ENCODE peak calls at places on chromosomes 5 and 9, in seven cellular contexts. J is NCI-H460, Y is NCI-H2171 treated with DMSO at 0.1 percent for 48 hours, P is ecto neural progenitor cell, S is fibroblast of mammary gland, U is GM04504, H is left cardiac atrium. I is an unnamed sample.

GRCh38 chr5:82308997-82309670 is 31.0 kb upstream of the RPS23 start:
- DNase-seq in P (no peak), Y (no peak), U (no peak), J (no peak), H (no peak), S (no peak), I (no peak)

GRCh38 chr5:123120197-123120596 is 31.2 kb downstream of the PRDM6 start:
- DNase-seq in H (no peak), S (no peak), P (no peak), J (peak; percentile 19), U (no peak), Y (no peak), I (no peak)

GRCh38 chr5:181127456-181127855 is 3.5 kb downstream of the OR2V1 start:
- DNase-seq in Y (no peak), U (no peak), P (no peak), H (no peak), J (no peak), S (no peak), I (no peak)

GRCh38 chr5:133063965-133064364 is 12.2 kb downstream of the HSPA4 start:
- DNase-seq in S (peak; percentile 27), J (no peak), U (no peak), P (no peak), H (no peak), Y (no peak), I (no peak)

GRCh38 chr5:177043114-177043513 is 20.6 kb downstream of the ZNF346 start:
- DNase-seq in Y (no peak), U (no peak), J (no peak), H (no peak), P (no peak), S (no peak), I (no peak)

GRCh38 chr9:33289501-33289900 is 815 bp upstream of the NFX1 start:
- DNase-seq in U (no peak), P (peak; percentile 47), H (no peak), Y (no peak), S (peak; percentile 22), J (no peak), I (peak; percentile 5)

GRCh38 chr5:132003170-132003744 is 8.2 kb downstream of the ACSL6 start:
- DNase-seq in J (no peak), U (no peak), Y (no peak), H (peak; percentile 35), P (peak; percentile 75), S (no peak), I (no peak)

GRCh38 chr5:180605554-180606214 is 14.4 kb upstream of the SCGB3A1 start:
- DNase-seq in H (no peak), P (peak; percentile 70), U (peak; percentile 6), S (peak; percentile 63), J (peak; percentile 62), Y (no peak), I (peak; percentile 75)

GRCh38 chr5:141623197-141623596 is 4.4 kb upstream of the DIAPH1 start:
- DNase-seq in S (peak; percentile 26), Y (no peak), J (no peak), H (no peak), U (no peak), P (no peak), I (no peak)

GRCh38 chr9:92974161-92974661 is 26.9 kb downstream of the FGD3 start:
- DNase-seq in H (no peak), P (no peak), U (no peak), Y (no peak), S (no peak), J (no peak), I (no peak)

GRCh38 chr5:128082551-128083032 is 974 bp upstream of the SLC12A2 start:
- DNase-seq in U (no peak), J (no peak), P (no peak), S (no peak), H (no peak), Y (no peak), I (no peak)

GRCh38 chr9:79408617-79409016 is 163.1 kb upstream of the TLE4 start:
- DNase-seq in J (no peak), H (no peak), Y (no peak), U (peak; percentile 73), S (no peak), P (no peak), I (peak; percentile 27)

GRCh38 chr9:3857673-3858072 is 331.9 kb upstream of the RFX3 start:
- DNase-seq in Y (no peak), P (no peak), S (peak; percentile 96), J (no peak), U (no peak), H (no peak), I (no peak)

GRCh38 chr5:139027150-139027549 is 152.0 kb upstream of the LRRTM2 start:
- DNase-seq in H (no peak), J (no peak), Y (no peak), S (no peak), U (no peak), P (no peak), I (no peak)

GRCh38 chr5:123012321-123012720 is 24.2 kb downstream of the PPIC start:
- DNase-seq in U (peak; percentile 19), J (no peak), H (no peak), P (no peak), Y (no peak), S (peak; percentile 25), I (peak; percentile 21)

GRCh38 chr5:179296150-179296821 is 49.0 kb downstream of the ADAMTS2 start:
- DNase-seq in U (no peak), H (no peak), P (no peak), J (no peak), S (no peak), Y (no peak), I (no peak)

GRCh38 chr5:114361724-114362196 is at the start of gene KCNN2:
- DNase-seq in Y (peak; percentile 60), P (peak; percentile 93), J (peak; percentile 19), S (peak; percentile 17), U (no peak), H (peak; percentile 81), I (peak; percentile 4)

GRCh38 chr5:44935262-44935661 is 126.5 kb downstream of the MRPS30 start:
- DNase-seq in J (no peak), H (no peak), U (no peak), S (no peak), Y (peak; percentile 40), P (no peak), I (peak; percentile 24)

GRCh38 chr5:58497956-58498942 is 7.0 kb downstream of the GAPT start:
- DNase-seq in S (peak; percentile 51), U (peak; percentile 9), J (peak; percentile 46), H (peak; percentile 30), P (no peak), Y (peak; percentile 33), I (peak; percentile 56)

GRCh38 chr5:34915856-34916192 is 313 bp downstream of the BRIX1 start:
- DNase-seq in S (no peak), Y (no peak), H (no peak), J (no peak), P (no peak), U (no peak), I (no peak)

GRCh38 chr5:149656576-149657182 is 73.4 kb upstream of the PPARGC1B start:
- DNase-seq in S (peak; percentile 47), H (no peak), P (peak; percentile 63), Y (peak; percentile 69), J (peak; percentile 32), U (no peak), I (no peak)

GRCh38 chr9:91416086-91416712 is 7.4 kb downstream of the NFIL3 start:
- DNase-seq in H (no peak), J (no peak), Y (no peak), S (peak; percentile 75), P (no peak), U (no peak), I (peak; percentile 27)

GRCh38 chr9:83981126-83981871 is 694 bp downstream of the RMI1 start:
- DNase-seq in S (peak; percentile 58), J (no peak), U (no peak), P (no peak), Y (peak; percentile 54), H (no peak), I (no peak)

GRCh38 chr5:135235002-135235401 is 164.0 kb downstream of the MACROH2A1 start:
- DNase-seq in Y (no peak), P (no peak), U (no peak), H (no peak), J (no peak), S (no peak), I (no peak)

GRCh38 chr5:83385812-83386211 is 85.7 kb upstream of the VCAN start:
- DNase-seq in Y (no peak), S (no peak), J (no peak), P (no peak), U (no peak), H (no peak), I (no peak)

GRCh38 chr9:91711755-91712591 is 238.1 kb downstream of the ROR2 start:
- DNase-seq in S (peak; percentile 49), U (no peak), J (no peak), Y (no peak), H (no peak), P (no peak), I (no peak)

GRCh38 chr9:85662558-85662957 is 79.2 kb downstream of the AGTPBP1 start:
- DNase-seq in Y (no peak), P (no peak), H (no peak), S (no peak), U (no peak), J (no peak), I (no peak)

GRCh38 chr5:99621772-99622681 is 693.2 kb upstream of the CHD1 start:
- DNase-seq in J (no peak), U (no peak), S (no peak), H (no peak), Y (no peak), P (no peak), I (no peak)

GRCh38 chr5:65986050-65986451 is 59.7 kb downstream of the ERBIN start:
- DNase-seq in H (no peak), P (no peak), Y (no peak), J (no peak), S (peak; percentile 85), U (peak; percentile 39), I (no peak)

GRCh38 chr5:373710-374602 is 52.4 kb downstream of the AHRR start:
- DNase-seq in H (peak; percentile 55), U (no peak), J (peak; percentile 15), P (peak; percentile 52), S (peak; percentile 55), Y (peak; percentile 71), I (peak; percentile 92)

GRCh38 chr5:53884411-53884810 is 324.0 kb downstream of the NDUFS4 start:
- DNase-seq in H (no peak), U (no peak), S (no peak), Y (peak; percentile 66), J (no peak), P (no peak), I (no peak)

GRCh38 chr5:100780376-100780870 is 122.7 kb downstream of the ST8SIA4 start:
- DNase-seq in J (no peak), P (no peak), S (no peak), H (no peak), U (no peak), Y (no peak), I (no peak)

I was measured in GM03348.